ENCODE peak calls at places on chromosome 15, in four cellular contexts. I is neuronal stem cell, H is fibroblast of lung, Q is astrocyte. N is an unnamed sample. For H3K36me3, the result is how much of the 10 kb centered on the place peaks cover.

GRCh38 chr15:63913786-63914185 is 80.0 kb upstream of the HERC1 start:
- DNase-seq in Q (no peak), H (no peak), I (no peak), N (no peak)

GRCh38 chr15:82966671-82967071 is 14.2 kb upstream of the HOMER2 start:
- DNase-seq in I (no peak), H (no peak), Q (no peak), N (no peak)

GRCh38 chr15:100778831-100779288 is 100.8 kb upstream of the ALDH1A3 start:
- DNase-seq in Q (no peak), I (no peak), H (no peak), N (no peak)

GRCh38 chr15:44782516-44782915 is 46.2 kb downstream of the TRIM69 start:
- DNase-seq in Q (peak), H (peak), I (no peak), N (no peak)

GRCh38 chr15:29674661-29675533 is 147.4 kb downstream of the TJP1 start:
- DNase-seq in I (peak), H (peak), Q (peak), N (no peak)

GRCh38 chr15:48897144-48897814 is 19.3 kb downstream of the EID1 start:
- DNase-seq in I (no peak), Q (peak), H (peak), N (no peak)

GRCh38 chr15:68333775-68334470 is 56.4 kb downstream of the FEM1B start:
- DNase-seq in H (peak), I (no peak), Q (peak), N (no peak)

GRCh38 chr15:45253330-45253729 is 1.3 kb downstream of the SLC28A2 start:
- DNase-seq in Q (no peak), H (no peak), I (no peak), N (peak)

GRCh38 chr15:76251717-76252116 is 59.6 kb downstream of the ETFA start:
- DNase-seq in H (no peak), I (no peak), Q (no peak), N (no peak)

GRCh38 chr15:85473455-85473854 is 93.1 kb downstream of the AKAP13 start:
- DNase-seq in I (no peak), H (peak), Q (peak), N (peak)

GRCh38 chr15:64337761-64338160 is 18.2 kb downstream of the CSNK1G1 start:
- DNase-seq in Q (no peak), I (no peak), H (no peak), N (no peak)

GRCh38 chr15:66489179-66489791 is 8.3 kb downstream of the SNAPC5 start:
- DNase-seq in H (peak), I (no peak), Q (no peak), N (no peak)

GRCh38 chr15:93152264-93152884 is 63.4 kb upstream of the RGMA start:
- DNase-seq in H (no peak), Q (no peak), I (no peak), N (no peak)

GRCh38 chr15:52438047-52438446 is 90.6 kb downstream of the MYO5A start:
- DNase-seq in Q (no peak), H (no peak), I (no peak), N (no peak)

GRCh38 chr15:35305906-35306305 is 220.8 kb upstream of the NANOGP8 start:
- DNase-seq in I (no peak), Q (peak), H (peak), N (no peak)

GRCh38 chr15:43144512-43144911 is 11.1 kb downstream of the TMEM62 start:
- DNase-seq in I (no peak), Q (no peak), H (no peak), N (peak)

GRCh38 chr15:28086175-28086703 is 12.9 kb downstream of the OCA2 start:
- DNase-seq in H (peak), Q (peak), I (no peak), N (peak)

GRCh38 chr15:48041454-48041853 is 79.3 kb upstream of the SLC24A5 start:
- DNase-seq in Q (no peak), H (no peak), I (no peak), N (no peak)

GRCh38 chr15:82911458-82911857 is 41.1 kb downstream of the HOMER2 start:
- DNase-seq in I (no peak), Q (no peak), H (no peak), N (no peak)

GRCh38 chr15:26475554-26475953 is 297.3 kb downstream of the GABRB3 start:
- DNase-seq in I (no peak), H (no peak), Q (no peak), N (no peak)

GRCh38 chr15:48392356-48392755 is 61.1 kb downstream of the DUT start:
- DNase-seq in H (peak), Q (peak), I (no peak), N (no peak)

GRCh38 chr15:36617529-36618196 is 38.2 kb downstream of the CDIN1 start:
- DNase-seq in H (no peak), Q (no peak), I (no peak), N (no peak)

GRCh38 chr15:83653639-83654378 is at the start of gene ADAMTSL3:
- DNase-seq in H (peak), I (peak), Q (peak), N (no peak)

GRCh38 chr15:48084759-48085420 is 35.9 kb upstream of the SLC24A5 start:
- DNase-seq in H (peak), I (peak), Q (peak), N (peak)

GRCh38 chr15:50993598-50993997 is 85.1 kb downstream of the AP4E1 start:
- DNase-seq in Q (peak), I (no peak), H (peak), N (no peak)
- H3K36me3 ChIP-seq in Q (under half), I (under half), H (under half), N (under half)

GRCh38 chr15:61367953-61368352 is 138.9 kb upstream of the RORA start:
- DNase-seq in I (no peak), Q (no peak), H (no peak), N (no peak)

GRCh38 chr15:61364871-61365270 is 135.8 kb upstream of the RORA start:
- DNase-seq in Q (no peak), H (no peak), I (peak), N (no peak)
- H2AFZ ChIP-seq in Q (no peak), H (no peak), I (peak), N (no peak)

GRCh38 chr15:89633585-89633984 is 21.7 kb downstream of the KIF7 start:
- DNase-seq in Q (no peak), H (no peak), I (no peak), N (no peak)
- H3K36me3 ChIP-seq in Q (under half), H (under half), I (half or more), N (under half)

GRCh38 chr15:38666865-38667264 is 102.3 kb upstream of the RASGRP1 start:
- DNase-seq in Q (no peak), H (no peak), I (no peak), N (no peak)
- H2AFZ ChIP-seq in Q (no peak), H (no peak), I (no peak), N (no peak)

DNA sequence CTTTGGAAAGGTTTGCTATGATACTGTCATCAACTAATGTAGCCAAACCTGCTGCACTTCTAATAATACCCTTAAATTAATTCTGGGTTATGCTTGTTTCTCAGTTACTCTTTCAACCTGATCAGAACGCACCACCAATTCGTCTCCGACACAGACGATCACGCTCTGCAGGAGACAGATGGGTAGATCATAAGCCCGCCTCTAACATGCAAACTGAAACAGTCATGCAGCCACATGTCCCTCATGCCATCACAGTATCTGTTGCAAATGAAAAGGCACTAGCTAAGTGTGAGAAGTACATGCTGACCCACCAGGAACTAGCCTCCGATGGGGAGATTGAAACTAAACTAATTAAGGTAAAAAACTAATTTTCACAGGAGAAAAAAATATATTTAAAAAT is 7.9 kb upstream of the RPLP1 start:
- DNase-seq in Q (no peak), H (no peak), I (no peak), N (no peak)
- H3K36me3 ChIP-seq in Q (under half), H (under half), I (half or more), N (half or more)

DNA sequence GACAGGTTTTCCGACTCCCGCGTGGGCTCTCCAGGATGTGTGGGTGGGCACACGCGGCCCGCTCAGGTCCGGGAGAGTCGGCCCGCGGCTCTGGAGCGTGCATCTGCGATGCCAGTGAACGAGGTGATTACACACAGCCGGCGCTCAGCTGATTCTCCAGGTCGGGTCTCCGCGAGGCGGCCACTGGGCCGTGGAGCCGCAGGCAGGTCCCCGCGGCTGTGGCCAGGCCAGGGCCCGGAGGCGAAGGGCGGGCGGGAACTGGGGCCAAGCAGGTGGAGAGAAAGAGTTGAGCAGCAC is 13.2 kb downstream of the PAK6 start:
- DNase-seq in Q (no peak), H (no peak), I (no peak), N (no peak)
- H2AFZ ChIP-seq in Q (no peak), H (no peak), I (no peak), N (no peak)

DNA sequence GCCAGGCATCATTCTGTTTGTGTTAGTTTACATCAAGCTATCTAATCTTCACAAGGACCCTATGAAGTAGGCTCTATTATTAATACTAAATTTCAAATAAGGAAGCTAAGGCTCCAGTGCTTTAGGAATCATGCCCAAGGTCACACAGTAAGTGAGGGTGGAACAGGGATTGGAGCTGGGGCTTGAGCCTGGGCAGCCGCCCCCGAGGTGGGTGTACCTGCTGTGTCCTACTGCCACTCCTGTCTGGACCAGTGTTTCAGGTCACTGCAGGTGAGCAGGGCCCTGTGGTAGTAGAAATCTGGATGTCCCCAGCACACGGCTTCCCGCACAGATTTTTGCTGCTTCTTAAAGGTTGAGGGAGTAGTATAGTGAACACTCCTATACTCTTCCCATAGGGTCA is 6.5 kb downstream of the KLF13 start:
- DNase-seq in Q (no peak), H (no peak), I (no peak), N (no peak)
- H3K36me3 ChIP-seq in Q (under half), H (under half), I (under half), N (under half)

DNA sequence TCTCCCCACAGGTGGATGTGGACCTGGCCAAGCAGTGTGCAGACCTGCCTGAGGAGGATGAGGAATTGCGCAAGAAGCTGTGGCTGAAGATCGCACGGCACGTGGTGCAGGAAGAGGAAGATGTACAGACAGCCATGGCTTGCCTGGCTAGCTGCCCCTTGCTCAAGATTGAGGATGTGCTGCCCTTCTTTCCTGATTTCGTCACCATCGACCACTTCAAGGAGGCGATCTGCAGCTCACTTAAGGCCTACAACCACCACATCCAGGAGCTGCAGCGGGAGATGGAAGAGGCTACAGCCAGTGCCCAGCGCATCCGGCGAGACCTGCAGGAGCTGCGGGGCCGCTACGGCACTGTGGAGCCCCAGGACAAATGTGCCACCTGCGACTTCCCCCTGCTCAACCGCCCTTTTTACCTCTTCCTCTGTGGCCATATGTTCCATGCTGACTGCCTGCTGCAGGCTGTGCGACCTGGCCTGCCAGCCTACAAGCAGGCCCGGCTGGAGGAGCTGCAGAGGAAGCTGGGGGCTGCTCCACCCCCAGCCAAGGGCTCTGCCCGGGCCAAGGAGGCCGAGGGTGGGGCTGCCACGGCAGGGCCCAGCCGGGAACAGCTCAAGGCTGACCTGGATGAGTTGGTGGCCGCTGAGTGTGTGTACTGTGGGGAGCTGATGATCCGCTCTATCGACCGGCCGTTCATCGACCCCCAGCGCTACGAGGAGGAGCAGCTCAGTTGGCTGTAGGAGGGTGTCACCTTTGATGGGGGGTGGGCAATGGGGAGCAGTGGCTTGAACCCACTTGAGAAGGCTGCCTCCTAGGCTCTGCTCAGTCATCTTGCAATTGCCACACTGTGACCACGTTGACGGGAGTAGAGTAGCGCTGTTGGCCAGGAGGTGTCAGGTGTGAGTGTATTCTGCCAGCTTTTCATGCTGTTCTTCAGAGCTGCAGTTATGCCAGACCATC is 8.6 kb downstream of the VPS18 start:
- DNase-seq in I (no peak), Q (no peak), H (no peak), N (no peak)
- H2AFZ ChIP-seq in I (no peak), Q (no peak), H (no peak), N (no peak)

GRCh38 chr15:74592222-74592621 is 23.4 kb upstream of the CLK3 start:
- DNase-seq in Q (no peak), H (no peak), I (no peak), N (no peak)

GRCh38 chr15:74593122-74593521 is 22.5 kb upstream of the CLK3 start:
- DNase-seq in H (no peak), Q (no peak), I (no peak), N (no peak)

GRCh38 chr15:74595271-74595670 is 20.4 kb upstream of the CLK3 start:
- DNase-seq in I (no peak), H (no peak), Q (no peak), N (no peak)

GRCh38 chr15:74598126-74598842 is 17.4 kb upstream of the CLK3 start:
- DNase-seq in I (peak), Q (peak), H (peak), N (peak)

GRCh38 chr15:74594455-74594854 is 21.2 kb upstream of the CLK3 start:
- DNase-seq in I (no peak), H (no peak), Q (no peak), N (no peak)
- H3K36me3 ChIP-seq in I (half or more), H (under half), Q (under half), N (under half)